ENCODE peak calls at places on chromosomes 7 and 10, in eight cellular contexts. One of them, this sample, is unnamed.

GRCh38 chr10:112182808-112183328 is 697 bp downstream of the GPAM start:
- DNase-seq in MM.1S: peak
- DNase-seq in PC-3: no peak
- DNase-seq in hepatocyte: no peak
- DNase-seq in SK-N-SH: no peak
- DNase-seq in HCT116: no peak
- DNase-seq in GM23248: no peak
- DNase-seq in OCI-LY7: no peak
- DNase-seq in this sample: no peak

GRCh38 chr10:43225004-43225786 is 41.7 kb downstream of the RASGEF1A start:
- DNase-seq in MM.1S: no peak
- DNase-seq in PC-3: no peak
- DNase-seq in hepatocyte: no peak
- DNase-seq in SK-N-SH: no peak
- DNase-seq in HCT116: no peak
- DNase-seq in GM23248: no peak
- DNase-seq in OCI-LY7: no peak
- DNase-seq in this sample: no peak

GRCh38 chr10:12708921-12709320 is 292.6 kb downstream of the CCDC3 start:
- DNase-seq in MM.1S: no peak
- DNase-seq in PC-3: peak
- DNase-seq in hepatocyte: no peak
- DNase-seq in SK-N-SH: no peak
- DNase-seq in HCT116: no peak
- DNase-seq in GM23248: peak
- DNase-seq in OCI-LY7: no peak
- DNase-seq in this sample: no peak

GRCh38 chr10:6918305-6918704 is 338.2 kb upstream of the PRKCQ start:
- DNase-seq in MM.1S: peak
- DNase-seq in PC-3: no peak
- DNase-seq in hepatocyte: no peak
- DNase-seq in SK-N-SH: peak
- DNase-seq in HCT116: no peak
- DNase-seq in GM23248: peak
- DNase-seq in OCI-LY7: peak
- DNase-seq in this sample: peak

GRCh38 chr10:116732546-116732945 is 9.8 kb downstream of the HSPA12A start:
- DNase-seq in MM.1S: no peak
- DNase-seq in PC-3: no peak
- DNase-seq in hepatocyte: no peak
- DNase-seq in SK-N-SH: no peak
- DNase-seq in HCT116: no peak
- DNase-seq in GM23248: peak
- DNase-seq in OCI-LY7: no peak
- DNase-seq in this sample: no peak

GRCh38 chr10:75229961-75230360 is 5.8 kb downstream of the COMTD1 start:
- DNase-seq in MM.1S: no peak
- DNase-seq in PC-3: peak
- DNase-seq in hepatocyte: no peak
- DNase-seq in SK-N-SH: no peak
- DNase-seq in HCT116: no peak
- DNase-seq in GM23248: peak
- DNase-seq in OCI-LY7: no peak
- DNase-seq in this sample: no peak

GRCh38 chr10:73905256-73906018 is 5.5 kb upstream of the PLAU start:
- DNase-seq in MM.1S: no peak
- DNase-seq in PC-3: peak
- DNase-seq in hepatocyte: no peak
- DNase-seq in SK-N-SH: no peak
- DNase-seq in HCT116: no peak
- DNase-seq in GM23248: peak
- DNase-seq in OCI-LY7: no peak
- DNase-seq in this sample: no peak

GRCh38 chr10:100976906-100977305 is 7.6 kb downstream of the SEMA4G start:
- DNase-seq in MM.1S: no peak
- DNase-seq in PC-3: peak
- DNase-seq in hepatocyte: no peak
- DNase-seq in SK-N-SH: no peak
- DNase-seq in HCT116: no peak
- DNase-seq in GM23248: no peak
- DNase-seq in OCI-LY7: no peak
- DNase-seq in this sample: no peak

GRCh38 chr10:107914450-107915276 is 750.2 kb upstream of the SORCS1 start:
- DNase-seq in MM.1S: no peak
- DNase-seq in PC-3: no peak
- DNase-seq in hepatocyte: peak
- DNase-seq in SK-N-SH: peak
- DNase-seq in HCT116: no peak
- DNase-seq in GM23248: peak
- DNase-seq in OCI-LY7: no peak
- DNase-seq in this sample: peak

GRCh38 chr10:17865351-17865750 is 56.2 kb downstream of the MRC1 start:
- DNase-seq in MM.1S: no peak
- DNase-seq in PC-3: no peak
- DNase-seq in hepatocyte: no peak
- DNase-seq in SK-N-SH: no peak
- DNase-seq in HCT116: no peak
- DNase-seq in GM23248: peak
- DNase-seq in OCI-LY7: no peak
- DNase-seq in this sample: peak

GRCh38 chr7:17545348-17545747 is 246.9 kb downstream of the AHR start:
- DNase-seq in MM.1S: no peak
- DNase-seq in PC-3: no peak
- DNase-seq in hepatocyte: no peak
- DNase-seq in SK-N-SH: no peak
- DNase-seq in HCT116: no peak
- DNase-seq in GM23248: no peak
- DNase-seq in OCI-LY7: no peak
- DNase-seq in this sample: no peak

GRCh38 chr10:100006241-100006886 is 3.4 kb downstream of the DNMBP start:
- DNase-seq in MM.1S: no peak
- DNase-seq in PC-3: peak
- DNase-seq in hepatocyte: peak
- DNase-seq in SK-N-SH: no peak
- DNase-seq in HCT116: peak
- DNase-seq in GM23248: peak
- DNase-seq in OCI-LY7: peak
- DNase-seq in this sample: no peak

GRCh38 chr7:22663319-22663718 is 63.7 kb upstream of the IL6 start:
- DNase-seq in MM.1S: no peak
- DNase-seq in PC-3: peak
- DNase-seq in hepatocyte: no peak
- DNase-seq in SK-N-SH: no peak
- DNase-seq in HCT116: no peak
- DNase-seq in GM23248: peak
- DNase-seq in OCI-LY7: no peak
- DNase-seq in this sample: no peak

DNA sequence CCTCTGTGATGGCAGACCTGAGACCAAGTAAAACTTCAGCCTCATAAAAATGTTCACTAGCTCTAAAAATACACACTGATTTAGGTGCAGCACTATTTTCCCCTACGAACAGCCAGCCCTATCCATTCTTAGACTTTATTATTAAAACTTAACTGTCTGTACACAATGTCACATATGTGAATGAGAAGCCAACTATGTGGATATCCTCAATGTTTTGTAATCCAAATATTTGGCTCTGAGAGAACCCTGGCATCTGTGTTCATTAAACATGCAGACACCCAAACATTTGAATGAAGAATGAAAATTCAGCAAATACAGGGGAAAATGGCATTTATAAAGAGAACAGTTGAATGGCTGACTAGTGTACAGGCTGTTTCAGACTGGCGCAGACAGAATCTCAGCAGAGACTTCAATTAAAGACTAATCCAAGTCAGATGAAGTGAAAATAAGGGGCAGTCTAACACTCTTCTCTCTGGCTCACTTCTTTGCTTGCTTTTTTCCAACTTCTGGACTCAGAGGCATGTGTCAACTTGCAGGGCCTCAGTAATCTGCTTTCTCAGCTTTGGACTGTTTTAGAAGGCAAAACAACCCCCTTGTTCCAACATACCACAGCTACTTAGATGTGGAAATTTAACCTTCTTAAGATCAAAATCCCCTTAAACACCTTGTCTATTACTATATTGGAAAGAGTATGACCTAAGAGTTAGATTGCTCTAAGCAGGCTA is 47.4 kb upstream of the FAM180A start:
- DNase-seq in MM.1S: no peak
- DNase-seq in PC-3: no peak
- DNase-seq in hepatocyte: no peak
- DNase-seq in SK-N-SH: no peak
- DNase-seq in HCT116: no peak
- DNase-seq in GM23248: no peak
- DNase-seq in OCI-LY7: no peak
- DNase-seq in this sample: no peak
- TF ChIP-seq EZH2phosphoT487 in MM.1S: no peak
- TF ChIP-seq EZH2phosphoT487 in PC-3: no peak
- TF ChIP-seq EZH2phosphoT487 in hepatocyte: no peak
- TF ChIP-seq EZH2phosphoT487 in SK-N-SH: no peak
- TF ChIP-seq EZH2phosphoT487 in HCT116: no peak
- TF ChIP-seq EZH2phosphoT487 in GM23248: no peak
- TF ChIP-seq EZH2phosphoT487 in OCI-LY7: no peak
- TF ChIP-seq EZH2phosphoT487 in this sample: no peak

GRCh38 chr7:50499092-50499491 is 48.9 kb upstream of the FIGNL1 start:
- DNase-seq in MM.1S: no peak
- DNase-seq in PC-3: no peak
- DNase-seq in hepatocyte: no peak
- DNase-seq in SK-N-SH: no peak
- DNase-seq in HCT116: no peak
- DNase-seq in GM23248: no peak
- DNase-seq in OCI-LY7: no peak
- DNase-seq in this sample: no peak

GRCh38 chr7:50497068-50497642 is 47.0 kb upstream of the FIGNL1 start:
- DNase-seq in MM.1S: no peak
- DNase-seq in PC-3: no peak
- DNase-seq in hepatocyte: peak
- DNase-seq in SK-N-SH: peak
- DNase-seq in HCT116: no peak
- DNase-seq in GM23248: peak
- DNase-seq in OCI-LY7: no peak
- DNase-seq in this sample: no peak

GRCh38 chr7:50496541-50496940 is 46.4 kb upstream of the FIGNL1 start:
- DNase-seq in MM.1S: no peak
- DNase-seq in PC-3: no peak
- DNase-seq in hepatocyte: no peak
- DNase-seq in SK-N-SH: peak
- DNase-seq in HCT116: no peak
- DNase-seq in GM23248: no peak
- DNase-seq in OCI-LY7: no peak
- DNase-seq in this sample: no peak

GRCh38 chr7:50495746-50496145 is 45.6 kb upstream of the FIGNL1 start:
- DNase-seq in MM.1S: no peak
- DNase-seq in PC-3: no peak
- DNase-seq in hepatocyte: no peak
- DNase-seq in SK-N-SH: no peak
- DNase-seq in HCT116: no peak
- DNase-seq in GM23248: no peak
- DNase-seq in OCI-LY7: no peak
- DNase-seq in this sample: no peak

GRCh38 chr7:50497968-50498367 is 47.8 kb upstream of the FIGNL1 start:
- DNase-seq in MM.1S: no peak
- DNase-seq in PC-3: no peak
- DNase-seq in hepatocyte: no peak
- DNase-seq in SK-N-SH: peak
- DNase-seq in HCT116: no peak
- DNase-seq in GM23248: peak
- DNase-seq in OCI-LY7: no peak
- DNase-seq in this sample: no peak
- H3K27ac ChIP-seq in MM.1S: no peak
- H3K27ac ChIP-seq in PC-3: no peak
- H3K27ac ChIP-seq in hepatocyte: peak
- H3K27ac ChIP-seq in SK-N-SH: peak
- H3K27ac ChIP-seq in HCT116: no peak
- H3K27ac ChIP-seq in GM23248: no peak
- H3K27ac ChIP-seq in OCI-LY7: no peak
- H3K27ac ChIP-seq in this sample: no peak

DNA sequence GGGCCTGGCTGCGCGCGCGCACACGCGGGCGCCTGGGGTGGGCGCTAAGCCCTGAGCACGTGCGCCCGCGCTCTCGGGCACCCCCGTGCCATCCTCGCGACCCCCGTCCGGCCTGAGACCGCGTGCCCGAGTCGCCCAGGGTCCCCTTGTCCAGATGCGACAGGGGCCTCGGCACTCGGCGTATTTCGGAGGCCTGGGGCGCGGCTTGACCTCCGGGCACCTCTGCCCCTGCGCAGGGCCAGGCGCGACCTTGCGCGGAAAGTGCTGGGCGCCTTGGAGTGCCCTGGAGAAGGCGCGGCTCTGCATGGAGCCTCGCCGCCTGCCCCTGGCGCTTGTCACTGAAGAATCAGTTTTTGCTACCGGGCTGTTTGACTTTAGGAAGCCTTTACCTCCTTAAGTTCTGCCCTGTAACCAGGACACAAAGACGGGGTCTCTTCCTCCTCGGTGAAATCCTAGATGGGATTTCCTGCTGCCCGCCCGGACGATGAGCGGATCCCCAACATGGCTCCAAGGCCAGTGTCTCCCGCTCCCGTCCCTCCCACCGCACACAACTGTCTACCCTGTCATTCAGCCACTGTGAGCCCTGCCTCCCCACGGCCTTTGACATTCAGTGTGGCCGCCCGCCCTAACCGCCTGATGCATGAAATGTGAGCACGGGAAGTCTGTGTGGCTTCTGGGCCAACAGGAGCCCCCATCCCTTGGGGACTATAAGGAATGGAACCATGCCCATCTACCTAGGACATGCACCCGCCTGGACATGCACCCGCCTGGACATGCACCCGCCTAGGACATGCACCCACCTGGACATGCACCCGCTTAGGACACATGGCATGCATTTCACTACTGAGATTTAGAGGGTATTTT is 1.1 kb upstream of the STK32C start:
- DNase-seq in MM.1S: no peak
- DNase-seq in PC-3: no peak
- DNase-seq in hepatocyte: no peak
- DNase-seq in SK-N-SH: no peak
- DNase-seq in HCT116: no peak
- DNase-seq in GM23248: peak
- DNase-seq in OCI-LY7: no peak
- DNase-seq in this sample: peak
- TF ChIP-seq EZH2phosphoT487 in MM.1S: no peak
- TF ChIP-seq EZH2phosphoT487 in PC-3: no peak
- TF ChIP-seq EZH2phosphoT487 in hepatocyte: no peak
- TF ChIP-seq EZH2phosphoT487 in SK-N-SH: no peak
- TF ChIP-seq EZH2phosphoT487 in HCT116: no peak
- TF ChIP-seq EZH2phosphoT487 in GM23248: no peak
- TF ChIP-seq EZH2phosphoT487 in OCI-LY7: no peak
- TF ChIP-seq EZH2phosphoT487 in this sample: peak

DNA sequence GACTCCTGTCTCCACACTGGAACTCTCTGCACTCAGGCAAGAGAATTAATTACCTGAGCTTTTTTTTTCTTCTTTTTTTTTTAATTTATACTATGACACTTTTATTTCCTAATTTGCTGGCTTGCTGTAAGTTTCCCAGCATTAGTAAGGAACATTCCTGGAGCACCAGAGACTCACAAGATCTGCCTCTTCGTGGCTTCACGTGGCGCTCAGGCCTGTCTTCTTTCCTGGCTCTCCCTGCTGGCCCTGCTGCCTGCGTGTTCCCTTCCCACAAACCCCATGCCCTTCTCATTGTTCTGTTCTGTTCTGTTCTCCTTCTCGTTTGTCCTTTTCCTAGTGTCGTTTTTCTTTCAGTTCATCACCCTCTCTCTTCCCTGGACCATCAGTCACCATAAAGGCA is 591.6 kb upstream of the PFKP start:
- DNase-seq in MM.1S: no peak
- DNase-seq in PC-3: no peak
- DNase-seq in hepatocyte: no peak
- DNase-seq in SK-N-SH: no peak
- DNase-seq in HCT116: no peak
- DNase-seq in GM23248: no peak
- DNase-seq in OCI-LY7: no peak
- DNase-seq in this sample: no peak
- H3K27ac ChIP-seq in MM.1S: no peak
- H3K27ac ChIP-seq in PC-3: no peak
- H3K27ac ChIP-seq in hepatocyte: no peak
- H3K27ac ChIP-seq in SK-N-SH: no peak
- H3K27ac ChIP-seq in HCT116: no peak
- H3K27ac ChIP-seq in GM23248: no peak
- H3K27ac ChIP-seq in OCI-LY7: no peak
- H3K27ac ChIP-seq in this sample: no peak

This sample was measured in neural progenitor cell.